ENCODE peak calls at places on chromosomes 4 and X, in nine cellular contexts. O is AG10803; R is kidney glomerular epithelial cell; H is stimulated activated naive CD8-positive, alpha-beta T cell treated with anti-CD3 and anti-CD28 coated beads, Interleukin-15, Interleukin-2, amounts not matched to agents 100 U/mL and 50 U/mL, for 24 hours; K is aorta; Z is stimulated activated CD4-positive, alpha-beta T cell treated with anti-CD3 and anti-CD28 coated beads, Interleukin-12 subunit alpha, Interleukin-12 subunit beta, amount 100 ng/mL, for 48 hours; P is NCI-H2081; Q is lower leg skin; D is HEK293T. S is an unnamed sample.

GRCh38 chr4:125433453-125433852 is 118.7 kb downstream of the FAT4 start:
- DNase-seq in O (peak; percentile 85), R (no peak), H (no peak), K (no peak), Z (no peak), P (no peak), Q (no peak), D (no peak), S (no peak)

GRCh38 chr4:163681208-163681821 is 186.8 kb downstream of the TMA16 start:
- DNase-seq in O (no peak), R (no peak), H (no peak), K (no peak), Z (no peak), P (peak; percentile 42), Q (no peak), D (peak; percentile 28), S (no peak)

GRCh38 chr4:154622598-154622997 is 10.1 kb upstream of the FGG start:
- DNase-seq in O (peak; percentile 37), R (peak; percentile 49), H (no peak), K (no peak), Z (no peak), P (peak; percentile 19), Q (no peak), D (peak; percentile 54), S (no peak)

GRCh38 chrX:28581522-28581921 is 5.7 kb upstream of the IL1RAPL1 start:
- DNase-seq in O (no peak), R (no peak), H (no peak), K (no peak), Z (no peak), P (no peak), Q (no peak), D (no peak), S (no peak)

GRCh38 chr4:168162604-168163003 is 70.3 kb downstream of the ANXA10 start:
- DNase-seq in O (no peak), R (peak; percentile 32), H (no peak), K (no peak), Z (no peak), P (no peak), Q (no peak), D (no peak), S (no peak)

GRCh38 chrX:150873616-150874015 is 24.9 kb downstream of the CD99L2 start:
- DNase-seq in O (no peak), R (no peak), H (peak; percentile 8), K (peak; percentile 55), Z (no peak), P (no peak), Q (peak; percentile 80), D (no peak), S (no peak)

GRCh38 chr4:5712517-5712916 is 1.5 kb downstream of the EVC start:
- DNase-seq in O (peak; percentile 59), R (peak; percentile 71), H (no peak), K (no peak), Z (no peak), P (no peak), Q (no peak), D (no peak), S (no peak)

GRCh38 chr4:140004580-140005314 is 149.2 kb downstream of the MAML3 start:
- DNase-seq in O (peak; percentile 66), R (no peak), H (no peak), K (peak; percentile 61), Z (no peak), P (peak; percentile 70), Q (no peak), D (no peak), S (no peak)

GRCh38 chrX:130170752-130171445 is 863 bp upstream of the RAB33A start:
- DNase-seq in O (no peak), R (no peak), H (peak; percentile 70), K (peak; percentile 64), Z (peak; percentile 44), P (peak; percentile 81), Q (peak; percentile 87), D (no peak), S (no peak)